ENCODE peak calls at places on chromosome 16, in four cellular contexts. One of them, this sample, is unnamed.

GRCh38 chr16:12976936-12977335 is 75.5 kb downstream of the SHISA9 start:
- DNase-seq in mesenchymal stem cell: no peak
- DNase-seq in neuronal stem cell: peak
- DNase-seq in IMR-90: no peak
- DNase-seq in this sample: no peak

GRCh38 chr16:68869492-68870084 is 26.3 kb downstream of the TANGO6 start:
- DNase-seq in mesenchymal stem cell: no peak
- DNase-seq in neuronal stem cell: no peak
- DNase-seq in IMR-90: no peak
- DNase-seq in this sample: no peak

GRCh38 chr16:56113223-56113622 is 78.1 kb upstream of the GNAO1 start:
- DNase-seq in mesenchymal stem cell: no peak
- DNase-seq in neuronal stem cell: no peak
- DNase-seq in IMR-90: no peak
- DNase-seq in this sample: no peak

GRCh38 chr16:80526418-80527061 is 14.3 kb upstream of the DYNLRB2 start:
- DNase-seq in mesenchymal stem cell: peak
- DNase-seq in neuronal stem cell: peak
- DNase-seq in IMR-90: peak
- DNase-seq in this sample: peak

GRCh38 chr16:30115238-30115637 is 1.9 kb upstream of the GDPD3 start:
- DNase-seq in mesenchymal stem cell: no peak
- DNase-seq in neuronal stem cell: no peak
- DNase-seq in IMR-90: no peak
- DNase-seq in this sample: no peak

GRCh38 chr16:77157773-77158172 is 33.2 kb upstream of the MON1B start:
- DNase-seq in mesenchymal stem cell: no peak
- DNase-seq in neuronal stem cell: no peak
- DNase-seq in IMR-90: no peak
- DNase-seq in this sample: no peak

GRCh38 chr16:48383877-48384304 is 1.3 kb downstream of the SIAH1 start:
- DNase-seq in mesenchymal stem cell: peak
- DNase-seq in neuronal stem cell: no peak
- DNase-seq in IMR-90: no peak
- DNase-seq in this sample: no peak

GRCh38 chr16:19210175-19210924 is 42.3 kb downstream of the SYT17 start:
- DNase-seq in mesenchymal stem cell: peak
- DNase-seq in neuronal stem cell: no peak
- DNase-seq in IMR-90: peak
- DNase-seq in this sample: no peak

GRCh38 chr16:86396918-86397317 is 113.4 kb upstream of the FOXF1 start:
- DNase-seq in mesenchymal stem cell: peak
- DNase-seq in neuronal stem cell: no peak
- DNase-seq in IMR-90: peak
- DNase-seq in this sample: no peak

GRCh38 chr16:48963901-48964615 is 317.6 kb downstream of the CBLN1 start:
- DNase-seq in mesenchymal stem cell: peak
- DNase-seq in neuronal stem cell: no peak
- DNase-seq in IMR-90: peak
- DNase-seq in this sample: no peak

GRCh38 chr16:22055881-22056280 is 36.5 kb upstream of the VWA3A start:
- DNase-seq in mesenchymal stem cell: peak
- DNase-seq in neuronal stem cell: no peak
- DNase-seq in IMR-90: no peak
- DNase-seq in this sample: peak

GRCh38 chr16:8730335-8730915 is 56.0 kb downstream of the ABAT start:
- DNase-seq in mesenchymal stem cell: no peak
- DNase-seq in neuronal stem cell: no peak
- DNase-seq in IMR-90: no peak
- DNase-seq in this sample: no peak

DNA sequence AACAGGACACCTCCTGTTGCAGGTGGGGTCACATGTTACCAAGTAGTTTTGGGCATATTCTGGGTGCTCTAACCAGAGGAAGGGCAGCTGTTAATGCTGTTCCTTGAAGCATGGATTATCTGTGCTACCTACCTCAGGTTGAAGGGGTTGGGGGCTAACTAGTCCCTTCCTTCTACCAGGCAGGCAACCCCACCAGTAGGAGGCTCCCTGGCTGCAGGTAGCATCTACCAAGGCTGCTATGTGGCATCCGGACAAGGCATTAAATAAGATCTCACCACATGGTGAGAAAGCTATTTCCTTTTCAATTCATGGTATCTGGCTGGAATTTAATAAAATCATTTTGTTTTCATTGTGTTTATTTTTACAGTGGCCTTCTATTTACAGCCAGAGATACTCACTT is 62.5 kb downstream of the CACNG3 start:
- DNase-seq in mesenchymal stem cell: no peak
- DNase-seq in neuronal stem cell: no peak
- DNase-seq in IMR-90: no peak
- DNase-seq in this sample: peak
- H2BK5ac ChIP-seq in mesenchymal stem cell: no peak
- H2BK5ac ChIP-seq in neuronal stem cell: no peak
- H2BK5ac ChIP-seq in IMR-90: no peak
- H2BK5ac ChIP-seq in this sample: no peak

GRCh38 chr16:65713409-65713808 is 591.5 kb upstream of the CDH11 start:
- DNase-seq in mesenchymal stem cell: no peak
- DNase-seq in neuronal stem cell: no peak
- DNase-seq in IMR-90: no peak
- DNase-seq in this sample: no peak
- H4K91ac ChIP-seq in mesenchymal stem cell: no peak
- H4K91ac ChIP-seq in neuronal stem cell: no peak
- H4K91ac ChIP-seq in IMR-90: no peak
- H4K91ac ChIP-seq in this sample: no peak

DNA sequence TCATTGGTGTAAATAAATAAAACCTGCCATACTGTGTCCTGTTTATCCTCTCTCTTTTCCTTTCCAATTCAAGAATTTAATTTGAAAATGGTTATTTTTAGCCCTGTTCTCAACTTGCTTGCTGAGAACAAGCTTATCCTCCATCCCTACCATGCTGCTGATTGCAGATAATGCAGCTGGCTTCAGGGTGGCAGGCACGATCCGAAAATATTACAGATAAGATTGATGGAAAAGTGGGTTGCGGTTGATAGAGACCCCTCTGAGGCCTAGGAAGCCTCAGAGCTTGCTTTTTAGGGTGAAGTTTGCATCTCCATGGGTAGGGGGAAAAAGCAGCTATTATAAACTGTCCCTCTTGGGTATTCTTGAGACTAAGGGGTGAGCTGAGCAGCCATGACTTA is 116.5 kb upstream of the GOT2 start:
- DNase-seq in mesenchymal stem cell: no peak
- DNase-seq in neuronal stem cell: no peak
- DNase-seq in IMR-90: no peak
- DNase-seq in this sample: no peak
- H2BK5ac ChIP-seq in mesenchymal stem cell: no peak
- H2BK5ac ChIP-seq in neuronal stem cell: no peak
- H2BK5ac ChIP-seq in IMR-90: no peak
- H2BK5ac ChIP-seq in this sample: no peak

GRCh38 chr16:2025878-2026460 is 733 bp upstream of the NHERF2 start:
- DNase-seq in mesenchymal stem cell: no peak
- DNase-seq in neuronal stem cell: no peak
- DNase-seq in IMR-90: no peak
- DNase-seq in this sample: no peak
- H4K91ac ChIP-seq in mesenchymal stem cell: peak
- H4K91ac ChIP-seq in neuronal stem cell: no peak
- H4K91ac ChIP-seq in IMR-90: peak
- H4K91ac ChIP-seq in this sample: no peak

GRCh38 chr16:31273187-31273586 is 13.4 kb downstream of the ITGAM start:
- DNase-seq in mesenchymal stem cell: no peak
- DNase-seq in neuronal stem cell: no peak
- DNase-seq in IMR-90: no peak
- DNase-seq in this sample: peak
- H2BK5ac ChIP-seq in mesenchymal stem cell: no peak
- H2BK5ac ChIP-seq in neuronal stem cell: no peak
- H2BK5ac ChIP-seq in IMR-90: no peak
- H2BK5ac ChIP-seq in this sample: no peak

DNA sequence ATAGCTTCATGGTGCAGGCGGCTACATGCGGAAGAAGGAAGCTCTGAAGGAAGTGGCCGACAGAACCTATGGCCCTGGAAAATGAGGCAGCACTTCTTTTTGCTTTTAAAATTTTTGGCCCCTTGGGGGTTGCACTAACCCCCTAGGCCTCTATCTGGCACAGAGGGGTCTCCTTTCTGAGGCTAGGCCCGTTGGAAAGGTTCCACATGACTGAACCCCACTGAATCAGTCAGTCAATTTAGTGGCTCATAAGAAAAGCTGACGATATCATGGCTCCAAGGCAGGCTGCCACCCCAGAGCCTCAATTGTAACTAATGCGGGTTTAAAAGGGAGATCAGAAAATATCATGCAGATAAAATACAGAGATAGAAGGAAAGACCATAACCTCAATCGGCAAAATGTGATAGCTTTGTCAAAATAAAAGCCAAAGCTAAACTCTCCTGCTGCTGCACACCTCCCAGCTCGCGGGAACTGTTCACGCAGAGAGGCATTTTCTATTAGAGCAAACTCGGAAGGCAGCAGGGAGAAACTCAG is 200.2 kb upstream of the PMFBP1 start:
- DNase-seq in mesenchymal stem cell: no peak
- DNase-seq in neuronal stem cell: no peak
- DNase-seq in IMR-90: no peak
- DNase-seq in this sample: no peak
- H4K91ac ChIP-seq in mesenchymal stem cell: no peak
- H4K91ac ChIP-seq in neuronal stem cell: no peak
- H4K91ac ChIP-seq in IMR-90: no peak
- H4K91ac ChIP-seq in this sample: no peak

DNA sequence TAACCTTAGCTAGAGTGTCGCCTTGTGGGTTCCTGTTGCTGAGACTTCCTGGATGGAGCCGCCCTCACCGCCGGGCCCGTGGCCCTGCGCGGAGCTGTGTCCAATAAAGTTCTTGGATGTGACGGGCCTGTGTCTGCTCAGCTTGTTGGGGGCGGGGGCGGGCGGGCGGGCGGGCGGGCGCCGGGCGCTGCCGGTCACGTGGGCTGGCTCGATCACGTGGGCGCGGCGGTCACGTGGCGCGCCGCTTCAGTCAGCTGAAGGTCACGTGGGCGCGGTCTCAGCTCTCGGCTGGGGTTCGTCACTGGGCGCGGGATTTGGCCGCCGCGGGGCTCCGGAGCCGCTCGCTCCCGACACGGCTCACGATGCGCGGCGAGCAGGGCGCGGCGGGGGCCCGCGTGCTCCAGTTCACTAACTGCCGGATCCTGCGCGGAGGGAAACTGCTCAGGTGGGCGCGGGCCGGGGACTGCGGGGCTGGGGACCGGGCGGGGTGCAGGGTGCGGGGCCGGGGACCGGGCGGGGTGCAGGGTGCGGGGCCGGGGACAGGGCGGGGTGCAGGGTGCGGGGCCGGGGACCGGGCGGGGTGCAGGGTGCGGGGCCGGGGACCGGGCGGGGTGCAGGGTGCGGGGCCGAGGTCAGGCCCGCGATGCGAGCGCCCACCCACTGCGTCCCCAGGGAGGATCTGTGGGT is at the start of gene AMDHD2:
- DNase-seq in mesenchymal stem cell: peak
- DNase-seq in neuronal stem cell: peak
- DNase-seq in IMR-90: peak
- DNase-seq in this sample: peak
- H2BK5ac ChIP-seq in mesenchymal stem cell: peak
- H2BK5ac ChIP-seq in neuronal stem cell: peak
- H2BK5ac ChIP-seq in IMR-90: peak
- H2BK5ac ChIP-seq in this sample: no peak

DNA sequence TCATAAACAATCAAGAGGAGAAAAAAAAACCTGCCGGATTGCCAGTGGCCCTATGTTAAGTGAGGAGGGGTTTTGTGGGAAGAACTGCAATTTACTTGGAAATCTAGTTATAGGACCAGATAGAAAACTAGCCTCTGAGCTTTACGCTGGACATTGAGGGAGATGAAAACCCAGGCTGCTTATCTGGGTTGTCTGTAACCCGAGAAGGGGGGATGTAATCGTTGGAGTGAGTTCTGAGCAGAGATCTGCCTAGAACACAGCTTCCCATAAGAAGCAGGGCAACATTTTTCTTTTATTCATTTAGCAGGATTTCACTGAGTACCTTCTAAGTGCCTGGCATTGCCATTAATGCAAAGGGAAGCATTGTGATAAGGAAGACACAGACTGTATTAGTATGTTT is 70.6 kb downstream of the KATNIP start:
- DNase-seq in mesenchymal stem cell: no peak
- DNase-seq in neuronal stem cell: no peak
- DNase-seq in IMR-90: peak
- DNase-seq in this sample: no peak
- H4K91ac ChIP-seq in mesenchymal stem cell: no peak
- H4K91ac ChIP-seq in neuronal stem cell: no peak
- H4K91ac ChIP-seq in IMR-90: no peak
- H4K91ac ChIP-seq in this sample: no peak

GRCh38 chr16:31453255-31454204 is 5.8 kb upstream of the ARMC5 start:
- DNase-seq in mesenchymal stem cell: peak
- DNase-seq in neuronal stem cell: no peak
- DNase-seq in IMR-90: peak
- DNase-seq in this sample: peak
- H2BK5ac ChIP-seq in mesenchymal stem cell: no peak
- H2BK5ac ChIP-seq in neuronal stem cell: no peak
- H2BK5ac ChIP-seq in IMR-90: peak
- H2BK5ac ChIP-seq in this sample: no peak

GRCh38 chr16:27224271-27224737 is 21.0 kb downstream of the KDM8 start:
- DNase-seq in mesenchymal stem cell: no peak
- DNase-seq in neuronal stem cell: no peak
- DNase-seq in IMR-90: no peak
- DNase-seq in this sample: no peak

GRCh38 chr16:27223226-27223610 is 19.9 kb downstream of the KDM8 start:
- DNase-seq in mesenchymal stem cell: no peak
- DNase-seq in neuronal stem cell: no peak
- DNase-seq in IMR-90: no peak
- DNase-seq in this sample: no peak

GRCh38 chr16:27223701-27224100 is 20.4 kb downstream of the KDM8 start:
- DNase-seq in mesenchymal stem cell: no peak
- DNase-seq in neuronal stem cell: no peak
- DNase-seq in IMR-90: no peak
- DNase-seq in this sample: no peak

GRCh38 chr16:27221576-27222498 is 18.5 kb downstream of the KDM8 start:
- DNase-seq in mesenchymal stem cell: peak
- DNase-seq in neuronal stem cell: no peak
- DNase-seq in IMR-90: peak
- DNase-seq in this sample: no peak

GRCh38 chr16:27222499-27223225 is 19.3 kb downstream of the KDM8 start:
- DNase-seq in mesenchymal stem cell: peak
- DNase-seq in neuronal stem cell: no peak
- DNase-seq in IMR-90: peak
- DNase-seq in this sample: no peak
- H4K91ac ChIP-seq in mesenchymal stem cell: peak
- H4K91ac ChIP-seq in neuronal stem cell: no peak
- H4K91ac ChIP-seq in IMR-90: peak
- H4K91ac ChIP-seq in this sample: no peak